ENCODE peak calls at places on chromosome 15, in ten cellular contexts. K is HEK293T; T is stomach; Q is mesothelial cell of epicardium; P is activated CD4-positive, alpha-beta T cell treated with anti-CD3 and anti-CD28 coated beads for 4 hours; F is activated CD8-positive, alpha-beta T cell treated with anti-CD3 and anti-CD28 coated beads for 36 hours; D is mesendoderm; Y is B cell; M is AG04450; G is astrocyte of the cerebellum. I is an unnamed sample.

GRCh38 chr15:38127306-38127731 is 125.3 kb upstream of the SPRED1 start:
- DNase-seq in K (no peak), T (no peak), Q (no peak), P (no peak), F (no peak), D (no peak), Y (no peak), M (no peak), G (no peak), I (peak; percentile 30)

GRCh38 chr15:51382787-51383186 is 41.3 kb downstream of the GLDN start:
- DNase-seq in K (peak; percentile 53), T (no peak), Q (no peak), P (no peak), F (peak; percentile 11), D (peak; percentile 81), Y (no peak), M (peak; percentile 11), G (peak; percentile 32), I (peak; percentile 55)

GRCh38 chr15:36208868-36209582 is 370.4 kb upstream of the CDIN1 start:
- DNase-seq in K (no peak), T (no peak), Q (no peak), P (no peak), F (no peak), D (no peak), Y (no peak), M (no peak), G (peak; percentile 11), I (no peak)

GRCh38 chr15:31452595-31453557 is 126.2 kb downstream of the KLF13 start:
- DNase-seq in K (no peak), T (no peak), Q (no peak), P (no peak), F (no peak), D (no peak), Y (no peak), M (no peak), G (no peak), I (no peak)

GRCh38 chr15:70252056-70252935 is 154.6 kb upstream of the TLE3 start:
- DNase-seq in K (no peak), T (peak; percentile 64), Q (no peak), P (no peak), F (no peak), D (no peak), Y (no peak), M (no peak), G (no peak), I (no peak)

GRCh38 chr15:46442196-46442595 is 807.4 kb downstream of the SQOR start:
- DNase-seq in K (no peak), T (no peak), Q (no peak), P (no peak), F (no peak), D (no peak), Y (no peak), M (no peak), G (no peak), I (no peak)

GRCh38 chr15:98134875-98135274 is 174.4 kb downstream of the ARRDC4 start:
- DNase-seq in K (no peak), T (no peak), Q (no peak), P (no peak), F (no peak), D (no peak), Y (no peak), M (no peak), G (no peak), I (no peak)

GRCh38 chr15:58434334-58434888 is 2.6 kb downstream of the LIPC start:
- DNase-seq in K (no peak), T (no peak), Q (no peak), P (no peak), F (no peak), D (no peak), Y (no peak), M (no peak), G (no peak), I (no peak)

GRCh38 chr15:28269097-28269496 is 52.9 kb downstream of the HERC2 start:
- DNase-seq in K (no peak), T (no peak), Q (no peak), P (no peak), F (no peak), D (no peak), Y (no peak), M (no peak), G (no peak), I (no peak)

GRCh38 chr15:47185222-47185800 is 532.0 kb upstream of the SEMA6D start:
- DNase-seq in K (no peak), T (no peak), Q (no peak), P (no peak), F (no peak), D (no peak), Y (no peak), M (no peak), G (no peak), I (no peak)

GRCh38 chr15:62515696-62516395 is 350.8 kb upstream of the C2CD4B start:
- DNase-seq in K (no peak), T (no peak), Q (no peak), P (no peak), F (no peak), D (no peak), Y (no peak), M (no peak), G (no peak), I (no peak)

GRCh38 chr15:64596701-64597468 is 136.5 kb downstream of the ZNF609 start:
- DNase-seq in K (peak; percentile 6), T (no peak), Q (no peak), P (peak; percentile 13), F (peak; percentile 33), D (peak; percentile 94), Y (no peak), M (no peak), G (no peak), I (peak; percentile 55)